ENCODE peak calls at places on chromosomes 7 and 10, in six cellular contexts. N is mammary epithelial cell, P is endothelial cell of umbilical vein, Q is GM23338, F is PC-3, C is fibroblast of lung. R is an unnamed sample. For H3K4me1, the result is how much of the 10 kb centered on the place peaks cover.

GRCh38 chr10:14757394-14757793 is 17.3 kb downstream of the FAM107B start:
- DNase-seq in N (no peak), P (no peak), Q (no peak), F (no peak), C (no peak), R (no peak)

GRCh38 chr7:30988346-30989005 is 24.7 kb downstream of the GHRHR start:
- DNase-seq in N (no peak), P (no peak), Q (peak), F (peak), C (no peak), R (no peak)

GRCh38 chr7:148722340-148723165 is 23.9 kb downstream of the CUL1 start:
- DNase-seq in N (no peak), P (peak), Q (no peak), F (no peak), C (peak), R (peak)

GRCh38 chr7:45402480-45403218 is 171.5 kb upstream of the ADCY1 start:
- DNase-seq in N (peak), P (no peak), Q (no peak), F (peak), C (peak), R (no peak)

GRCh38 chr10:118047363-118047719 is 600 bp upstream of the RAB11FIP2 start:
- DNase-seq in N (no peak), P (no peak), Q (no peak), F (no peak), C (no peak), R (peak)

GRCh38 chr7:7970620-7971307 is 2.2 kb downstream of the GLCCI1 start:
- DNase-seq in N (peak), P (peak), Q (no peak), F (peak), C (peak), R (peak)

GRCh38 chr7:40579401-40579800 is 444.6 kb downstream of the SUGCT start:
- DNase-seq in N (peak), P (no peak), Q (peak), F (no peak), C (peak), R (no peak)

GRCh38 chr7:101936612-101937231 is 119.3 kb downstream of the CUX1 start:
- DNase-seq in N (no peak), P (peak), Q (peak), F (no peak), C (peak), R (peak)

GRCh38 chr7:41425926-41426325 is 277.0 kb downstream of the INHBA start:
- DNase-seq in N (peak), P (peak), Q (no peak), F (peak), C (peak), R (no peak)

GRCh38 chr7:135768990-135769389 is 20.4 kb upstream of the FAM180A start:
- DNase-seq in N (no peak), P (no peak), Q (no peak), F (no peak), C (no peak), R (no peak)

GRCh38 chr10:11609492-11610093 is 1.9 kb downstream of the USP6NL start:
- DNase-seq in N (no peak), P (no peak), Q (no peak), F (no peak), C (no peak), R (no peak)

GRCh38 chr10:95121904-95122303 is 52.6 kb upstream of the CYP2C8 start:
- DNase-seq in N (no peak), P (no peak), Q (no peak), F (no peak), C (no peak), R (no peak)

GRCh38 chr10:118522791-118523498 is 72.5 kb downstream of the PRLHR start:
- DNase-seq in N (peak), P (no peak), Q (peak), F (peak), C (peak), R (no peak)

GRCh38 chr10:77782328-77783061 is 144.1 kb downstream of the DLG5 start:
- DNase-seq in N (peak), P (no peak), Q (no peak), F (no peak), C (no peak), R (no peak)

GRCh38 chr7:16926861-16927260 is 45.1 kb upstream of the AGR3 start:
- DNase-seq in N (no peak), P (peak), Q (no peak), F (peak), C (no peak), R (no peak)

GRCh38 chr10:112027881-112028280 is 155.7 kb downstream of the GPAM start:
- DNase-seq in N (no peak), P (no peak), Q (no peak), F (no peak), C (no peak), R (no peak)

GRCh38 chr7:100887186-100887954 is 2.1 kb downstream of the UFSP1 start:
- DNase-seq in N (no peak), P (peak), Q (no peak), F (no peak), C (no peak), R (peak)

GRCh38 chr7:151890355-151891004 is 13.6 kb upstream of the PRKAG2 start:
- DNase-seq in N (no peak), P (no peak), Q (no peak), F (no peak), C (no peak), R (no peak)

GRCh38 chr10:132027423-132027983 is 38.2 kb upstream of the JAKMIP3 start:
- DNase-seq in N (no peak), P (no peak), Q (no peak), F (peak), C (peak), R (no peak)

GRCh38 chr10:93913706-93914105 is 19.9 kb downstream of the SLC35G1 start:
- DNase-seq in N (no peak), P (no peak), Q (no peak), F (no peak), C (no peak), R (peak)

GRCh38 chr10:93917064-93917391 is 23.2 kb downstream of the SLC35G1 start:
- DNase-seq in N (no peak), P (no peak), Q (peak), F (no peak), C (no peak), R (no peak)

GRCh38 chr10:93917814-93918213 is 24.0 kb downstream of the SLC35G1 start:
- DNase-seq in N (no peak), P (no peak), Q (no peak), F (no peak), C (no peak), R (no peak)

GRCh38 chr10:93916257-93917063 is 22.7 kb downstream of the SLC35G1 start:
- DNase-seq in N (peak), P (peak), Q (peak), F (peak), C (peak), R (peak)

GRCh38 chr10:93915603-93916002 is 21.8 kb downstream of the SLC35G1 start:
- DNase-seq in N (no peak), P (no peak), Q (peak), F (no peak), C (no peak), R (peak)
- TF ChIP-seq EZH2 in N (no peak), P (no peak), Q (no peak), F (no peak), C (no peak), R (no peak)

DNA sequence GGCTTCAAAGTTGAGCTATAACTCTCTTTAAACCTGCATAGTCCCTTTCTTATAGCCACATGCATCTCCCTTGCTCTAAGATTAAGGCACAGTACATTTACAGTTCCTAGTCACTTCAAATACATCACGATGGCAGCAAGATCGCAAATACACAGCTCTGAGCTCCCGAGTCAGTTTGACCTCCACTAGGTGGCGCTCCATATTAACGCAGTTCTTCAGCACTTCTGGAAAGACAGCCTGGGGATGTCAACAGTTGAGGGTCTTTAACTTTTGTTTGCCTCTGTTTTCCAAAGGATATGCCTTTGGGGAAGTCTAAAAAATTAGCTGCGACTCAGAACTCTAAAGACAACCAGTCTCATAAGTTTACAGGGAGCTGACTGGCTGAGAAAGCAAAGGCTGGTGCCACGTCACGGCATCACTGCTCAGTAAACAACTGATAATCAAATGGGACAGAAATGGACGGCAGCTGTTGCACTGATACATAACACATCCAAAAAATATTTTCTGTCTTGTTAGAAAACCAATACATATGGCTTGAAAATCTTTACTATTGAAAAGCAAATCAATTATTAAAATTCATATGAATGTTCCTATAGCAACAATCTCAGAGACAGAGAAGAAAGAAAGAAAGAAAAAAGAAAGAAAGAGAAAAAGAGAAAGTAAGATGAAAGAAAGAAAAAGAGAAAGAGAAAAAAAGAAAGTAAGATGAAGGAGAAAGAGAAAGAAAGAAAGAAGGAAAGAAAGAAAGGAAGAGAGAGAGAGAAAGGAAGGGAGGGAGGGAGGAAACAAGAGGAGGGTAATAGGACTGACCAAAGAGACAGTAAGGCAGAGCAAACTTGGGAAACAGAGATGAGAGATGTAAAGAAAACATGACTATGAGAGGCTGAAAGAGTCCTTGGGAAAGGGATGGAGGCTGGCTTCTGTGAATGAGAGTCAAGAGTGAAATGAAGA is 458.7 kb downstream of the SORCS1 start:
- DNase-seq in N (peak), P (no peak), Q (peak), F (peak), C (peak), R (peak)
- TF ChIP-seq CTCF in N (peak), P (peak), Q (peak), F (peak), C (peak), R (peak)

DNA sequence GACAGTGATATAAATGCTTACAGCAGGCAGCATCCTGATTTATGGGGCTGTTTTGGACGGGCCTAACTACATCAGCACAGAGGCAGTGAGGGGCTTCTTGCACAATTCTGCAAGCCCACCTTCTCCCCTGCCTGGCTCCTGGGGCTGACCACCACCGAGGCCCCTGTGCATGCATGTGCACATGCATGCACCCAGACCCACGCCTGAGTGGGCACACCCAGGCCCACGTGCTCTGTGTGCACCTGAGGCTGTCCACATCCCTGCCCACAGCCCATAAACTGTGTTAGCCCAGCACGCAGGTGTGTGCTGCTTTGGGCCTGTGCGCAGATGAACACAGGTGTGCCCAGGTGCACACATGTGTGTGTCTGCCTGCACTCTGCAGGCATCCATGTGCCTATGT is 40.0 kb downstream of the ZMIZ1 start:
- DNase-seq in N (no peak), P (no peak), Q (no peak), F (no peak), C (no peak), R (no peak)
- H3K4me1 ChIP-seq in N (under half), P (under half), Q (under half), F (under half), C (under half), R (under half)

DNA sequence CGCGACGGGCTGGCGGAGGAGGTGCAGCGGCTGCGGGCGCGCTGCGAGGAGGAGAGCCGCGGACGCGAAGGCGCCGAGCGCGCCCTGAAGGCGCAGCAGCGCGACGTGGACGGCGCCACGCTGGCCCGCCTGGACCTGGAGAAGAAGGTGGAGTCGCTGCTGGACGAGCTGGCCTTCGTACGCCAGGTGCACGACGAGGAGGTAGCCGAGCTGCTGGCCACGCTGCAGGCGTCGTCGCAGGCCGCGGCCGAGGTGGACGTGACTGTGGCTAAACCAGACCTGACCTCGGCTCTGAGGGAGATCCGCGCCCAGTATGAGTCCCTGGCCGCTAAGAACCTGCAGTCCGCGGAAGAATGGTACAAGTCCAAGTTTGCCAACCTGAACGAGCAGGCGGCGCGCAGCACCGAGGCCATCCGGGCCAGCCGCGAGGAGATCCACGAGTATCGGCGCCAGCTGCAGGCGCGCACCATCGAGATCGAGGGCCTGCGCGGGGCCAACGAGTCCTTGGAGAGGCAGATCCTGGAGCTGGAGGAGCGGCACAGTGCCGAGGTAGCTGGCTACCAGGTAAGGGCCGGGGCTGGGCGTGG is 868 bp downstream of the INA start:
- DNase-seq in N (no peak), P (no peak), Q (peak), F (no peak), C (no peak), R (no peak)
- TF ChIP-seq EZH2 in N (no peak), P (peak), Q (no peak), F (no peak), C (peak), R (no peak)

GRCh38 chr7:154841731-154842331 is 161.1 kb downstream of the PAXIP1 start:
- DNase-seq in N (no peak), P (no peak), Q (no peak), F (no peak), C (no peak), R (peak)

GRCh38 chr7:154844499-154844898 is 158.4 kb downstream of the PAXIP1 start:
- DNase-seq in N (no peak), P (no peak), Q (no peak), F (no peak), C (no peak), R (no peak)

GRCh38 chr7:154843670-154844237 is 159.2 kb downstream of the PAXIP1 start:
- DNase-seq in N (no peak), P (no peak), Q (no peak), F (no peak), C (no peak), R (no peak)

GRCh38 chr7:154842608-154843007 is 160.3 kb downstream of the PAXIP1 start:
- DNase-seq in N (no peak), P (no peak), Q (no peak), F (peak), C (peak), R (no peak)

DNA sequence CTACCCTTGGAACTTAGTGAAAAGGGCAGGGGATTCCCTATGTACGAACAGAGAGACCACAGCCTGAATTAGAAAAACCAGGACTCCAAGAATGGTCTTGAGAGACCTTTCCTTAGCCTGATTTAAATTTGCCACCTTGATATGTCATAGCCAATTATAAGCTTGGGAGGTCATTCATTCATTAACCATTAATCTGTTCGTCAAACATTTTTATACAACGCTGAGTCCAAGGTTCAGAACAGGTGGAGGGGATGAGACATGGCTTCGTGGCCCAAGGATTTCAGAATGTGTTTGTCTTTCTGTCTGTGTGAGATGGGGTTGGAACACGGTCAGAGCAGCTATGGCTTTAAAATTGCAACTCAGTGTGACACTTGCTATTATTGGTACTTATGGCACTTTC is 158.0 kb downstream of the PAXIP1 start:
- DNase-seq in N (no peak), P (no peak), Q (no peak), F (no peak), C (no peak), R (no peak)
- TF ChIP-seq CTCF in N (no peak), P (no peak), Q (no peak), F (no peak), C (no peak), R (no peak)

DNA sequence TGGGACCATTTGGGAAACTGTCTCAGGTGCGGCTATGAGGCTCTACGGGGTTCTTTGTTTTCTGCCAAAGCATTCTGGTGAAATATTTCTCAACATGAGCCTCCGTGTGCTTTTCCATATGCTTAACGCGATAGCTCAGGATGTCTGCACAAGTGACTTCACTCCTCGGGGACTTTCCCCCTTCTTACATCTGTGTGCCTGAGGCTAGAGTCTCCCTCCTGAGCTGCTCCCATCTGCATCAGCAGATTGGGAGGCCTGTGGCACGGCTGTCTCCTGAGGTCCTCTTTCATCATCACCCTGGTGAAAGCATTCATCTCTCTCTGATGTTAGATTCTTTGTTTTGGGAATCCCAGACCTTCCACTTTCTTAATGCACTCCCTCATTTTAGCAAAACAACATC is 1190.9 kb downstream of the TYW1 start:
- DNase-seq in N (no peak), P (no peak), Q (no peak), F (no peak), C (no peak), R (no peak)
- H3K4me1 ChIP-seq in N (under half), P (under half), Q (under half), F (under half), C (under half), R (under half)

R was measured in A673.